ENCODE peak calls at places on chromosome 18, in nine cellular contexts. H, U, K, I, O, X, Q, G and Y are unnamed samples.

GRCh38 chr18:72871091-72871490 is 3.3 kb upstream of the NETO1 start:
- DNase-seq in X (no peak), U (no peak), I (no peak), Q (no peak), G (no peak), H (no peak), K (no peak), O (no peak), Y (no peak)

GRCh38 chr18:57423821-57424220 is 11.4 kb upstream of the ONECUT2 start:
- DNase-seq in K (no peak), Q (no peak), O (no peak), G (no peak), X (no peak), H (no peak), I (no peak), U (no peak), Y (no peak)

GRCh38 chr18:8706545-8706980 is 1.2 kb downstream of the MTCL1 start:
- DNase-seq in G (no peak), I (no peak), Q (no peak), X (no peak), H (no peak), U (no peak), O (no peak), K (no peak), Y (no peak)

GRCh38 chr18:13120967-13121586 is 97.5 kb upstream of the LDLRAD4 start:
- DNase-seq in K (no peak), X (no peak), G (no peak), Q (no peak), I (no peak), H (no peak), U (no peak), O (peak; percentile 27), Y (no peak)

GRCh38 chr18:52422985-52423601 is 83.1 kb downstream of the DCC start:
- DNase-seq in X (no peak), I (no peak), O (no peak), H (peak; percentile 49), U (no peak), G (peak; percentile 88), Q (no peak), K (no peak), Y (no peak)

GRCh38 chr18:43012951-43013350 is 102.5 kb downstream of the RIT2 start:
- DNase-seq in X (no peak), U (no peak), O (no peak), G (no peak), I (no peak), Q (no peak), H (no peak), K (no peak), Y (no peak)

GRCh38 chr18:66159451-66159850 is 408.6 kb downstream of the CDH7 start:
- DNase-seq in H (no peak), X (no peak), K (no peak), G (no peak), I (no peak), Q (no peak), O (no peak), U (no peak), Y (no peak)

GRCh38 chr18:76756491-76757288 is 65.7 kb upstream of the ZNF236 start:
- DNase-seq in U (no peak), G (no peak), O (no peak), Q (no peak), K (no peak), I (no peak), H (no peak), X (no peak), Y (no peak)

GRCh38 chr18:24862225-24862893 is 401.9 kb downstream of the HRH4 start:
- DNase-seq in H (no peak), O (no peak), X (no peak), K (no peak), U (no peak), G (no peak), I (no peak), Q (no peak), Y (no peak)

GRCh38 chr18:79804130-79804772 is 6.5 kb downstream of the KCNG2 start:
- DNase-seq in U (no peak), I (no peak), Q (no peak), O (no peak), H (no peak), X (peak; percentile 24), K (no peak), G (no peak), Y (no peak)

GRCh38 chr18:51506811-51507210 is 309.3 kb upstream of the MEX3C start:
- DNase-seq in Q (no peak), O (no peak), U (no peak), X (no peak), G (no peak), K (no peak), H (no peak), I (no peak), Y (no peak)